ENCODE peak calls at places on chromosome 5, in four cellular contexts. H is foreskin fibroblast, Z is tibial nerve, M is kidney epithelial cell. W is an unnamed sample.

GRCh38 chr5:55624841-55625602 is 87.1 kb downstream of the SLC38A9 start:
- DNase-seq in H (no peak), Z (no peak), M (no peak), W (no peak)

GRCh38 chr5:110054240-110054639 is 364.5 kb downstream of the MAN2A1 start:
- DNase-seq in H (peak), Z (no peak), M (peak), W (no peak)

GRCh38 chr5:34008721-34009120 is 871 bp upstream of the AMACR start:
- DNase-seq in H (peak), Z (no peak), M (no peak), W (no peak)

GRCh38 chr5:151678146-151678545 is 8.6 kb downstream of the SPARC start:
- DNase-seq in H (peak), Z (no peak), M (no peak), W (no peak)

GRCh38 chr5:161266954-161267353 is 279.6 kb downstream of the GABRB2 start:
- DNase-seq in H (no peak), Z (no peak), M (no peak), W (no peak)

GRCh38 chr5:72817076-72817476 is 615 bp downstream of the TNPO1 start:
- DNase-seq in H (peak), Z (peak), M (no peak), W (peak)

GRCh38 chr5:72007336-72008111 is 99.8 kb upstream of the MAP1B start:
- DNase-seq in H (no peak), Z (no peak), M (no peak), W (no peak)

GRCh38 chr5:118440496-118440895 is 547.9 kb downstream of the DTWD2 start:
- DNase-seq in H (no peak), Z (no peak), M (no peak), W (no peak)

GRCh38 chr5:109180668-109181067 is 229.1 kb downstream of the PJA2 start:
- DNase-seq in H (no peak), Z (no peak), M (no peak), W (no peak)

GRCh38 chr5:126433708-126434107 is 10.5 kb downstream of the GRAMD2B start:
- DNase-seq in H (peak), Z (no peak), M (no peak), W (no peak)

GRCh38 chr5:158384535-158385421 is 525.8 kb upstream of the CLINT1 start:
- DNase-seq in H (peak), Z (no peak), M (peak), W (no peak)

DNA sequence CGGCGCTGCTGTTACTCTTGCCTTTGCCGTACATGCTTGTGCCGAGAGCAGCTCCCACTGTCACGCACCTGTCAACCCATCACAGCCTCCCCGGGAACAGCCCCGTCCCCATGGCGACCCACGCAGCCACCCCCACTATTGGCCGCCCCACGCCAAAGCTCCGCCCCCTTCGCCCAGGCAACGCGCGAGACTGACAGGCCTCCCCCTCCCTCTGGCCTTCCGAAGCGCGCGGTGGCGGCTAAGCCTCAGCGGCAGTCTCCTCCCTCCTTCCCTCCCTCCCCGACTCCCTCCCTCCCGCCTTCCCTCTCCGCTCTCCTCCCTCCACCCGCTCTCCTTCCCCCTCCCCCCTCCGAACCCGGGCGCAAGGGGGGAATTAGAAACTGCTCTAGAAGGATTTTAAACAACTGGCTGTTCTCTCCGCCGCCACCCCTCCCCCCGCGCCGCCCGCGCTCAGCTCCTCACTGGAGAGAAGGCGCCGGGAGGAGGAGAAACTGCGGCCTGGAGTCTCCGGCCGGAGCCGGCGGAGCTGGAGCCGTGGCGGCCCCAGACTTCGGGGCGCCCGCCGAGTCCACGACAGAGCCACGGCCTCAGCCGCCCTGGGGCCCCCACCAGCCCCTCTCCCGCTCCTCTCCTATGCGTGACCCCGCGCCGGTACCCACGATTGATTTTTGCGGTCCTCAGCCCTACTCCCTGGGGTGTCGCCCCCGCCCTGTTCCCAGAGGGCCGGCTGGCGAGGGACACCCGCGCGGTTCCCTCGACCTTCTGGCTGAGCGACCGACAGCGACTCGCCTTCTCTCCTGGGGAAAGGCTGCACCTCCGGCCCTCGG is at the start of gene SSBP2:
- DNase-seq in H (peak), Z (peak), M (peak), W (peak)
- TF ChIP-seq CTCF in H (no peak), Z (peak), M (no peak), W (no peak)

DNA sequence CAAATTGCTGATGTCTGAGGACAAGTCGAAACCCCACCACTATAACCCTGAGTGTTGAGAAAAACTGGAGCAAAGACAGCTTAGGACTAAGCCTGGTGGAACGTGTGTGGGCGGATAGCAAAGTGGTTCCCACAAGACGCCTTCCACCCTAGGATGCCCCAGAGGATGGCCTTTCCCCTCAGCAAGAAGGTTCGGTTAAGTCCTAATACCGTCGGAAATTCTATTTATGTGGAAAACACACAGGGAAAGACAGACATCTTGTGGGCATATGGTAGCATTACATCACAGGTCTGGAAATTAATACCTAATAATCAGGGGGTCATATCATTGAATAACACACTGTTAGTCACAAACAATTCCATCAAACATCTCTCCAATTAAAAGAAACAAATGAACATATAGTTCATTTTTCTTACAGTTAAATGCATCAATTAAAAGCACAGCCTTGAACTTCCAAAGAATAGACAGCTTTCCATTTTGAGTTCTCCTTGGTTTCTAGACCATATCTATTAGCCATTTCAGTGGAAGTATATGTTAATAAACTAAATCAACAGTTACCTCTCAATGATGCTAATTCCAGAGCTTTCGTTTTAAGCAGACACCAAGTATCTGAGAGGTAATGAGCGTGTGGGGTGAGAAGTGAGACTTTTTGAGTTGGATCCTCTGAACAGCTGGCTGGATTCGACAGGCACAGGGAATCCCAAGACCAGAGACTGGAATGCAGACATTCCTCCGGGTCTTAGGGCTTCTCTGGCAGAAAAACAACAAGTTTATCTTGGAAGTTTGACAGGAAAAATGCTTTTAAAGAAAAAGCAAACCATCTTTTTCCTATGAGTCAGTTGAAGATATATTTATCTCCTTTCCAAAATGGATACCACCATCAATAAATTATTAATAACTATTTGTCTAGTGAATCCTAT is 2.9 kb upstream of the ICE1 start:
- DNase-seq in H (peak), Z (no peak), M (no peak), W (no peak)
- TF ChIP-seq CTCF in H (peak), Z (peak), M (peak), W (peak)

GRCh38 chr5:32173394-32174010 is 617 bp downstream of the GOLPH3 start:
- DNase-seq in H (peak), Z (peak), M (no peak), W (peak)

GRCh38 chr5:32172908-32173393 is 1.2 kb downstream of the GOLPH3 start:
- DNase-seq in H (no peak), Z (no peak), M (no peak), W (no peak)

GRCh38 chr5:32170303-32171170 is 3.6 kb downstream of the GOLPH3 start:
- DNase-seq in H (peak), Z (no peak), M (no peak), W (no peak)

GRCh38 chr5:32168460-32169033 is 5.6 kb downstream of the GOLPH3 start:
- DNase-seq in H (no peak), Z (no peak), M (no peak), W (no peak)

GRCh38 chr5:32174011-32174866 is at the start of gene GOLPH3:
- DNase-seq in H (peak), Z (peak), M (no peak), W (peak)
- TF ChIP-seq CTCF in H (no peak), Z (peak), M (no peak), W (no peak)

GRCh38 chr5:178223196-178223773 is 9.3 kb downstream of the PHYKPL start:
- DNase-seq in H (no peak), Z (no peak), M (no peak), W (no peak)
- TF ChIP-seq CTCF in H (no peak), Z (no peak), M (no peak), W (peak)

GRCh38 chr5:174581483-174581882 is 142.9 kb upstream of the MSX2 start:
- DNase-seq in H (no peak), Z (no peak), M (no peak), W (peak)
- TF ChIP-seq CTCF in H (peak), Z (no peak), M (peak), W (no peak)

GRCh38 chr5:173554989-173555705 is 61.3 kb downstream of the BOD1 start:
- DNase-seq in H (no peak), Z (no peak), M (no peak), W (no peak)

GRCh38 chr5:173557123-173557903 is 59.1 kb downstream of the BOD1 start:
- DNase-seq in H (no peak), Z (no peak), M (no peak), W (no peak)

GRCh38 chr5:173556142-173557028 is 60.1 kb downstream of the BOD1 start:
- DNase-seq in H (no peak), Z (no peak), M (no peak), W (no peak)

GRCh38 chr5:173550641-173551040 is 65.8 kb downstream of the BOD1 start:
- DNase-seq in H (no peak), Z (no peak), M (no peak), W (no peak)

DNA sequence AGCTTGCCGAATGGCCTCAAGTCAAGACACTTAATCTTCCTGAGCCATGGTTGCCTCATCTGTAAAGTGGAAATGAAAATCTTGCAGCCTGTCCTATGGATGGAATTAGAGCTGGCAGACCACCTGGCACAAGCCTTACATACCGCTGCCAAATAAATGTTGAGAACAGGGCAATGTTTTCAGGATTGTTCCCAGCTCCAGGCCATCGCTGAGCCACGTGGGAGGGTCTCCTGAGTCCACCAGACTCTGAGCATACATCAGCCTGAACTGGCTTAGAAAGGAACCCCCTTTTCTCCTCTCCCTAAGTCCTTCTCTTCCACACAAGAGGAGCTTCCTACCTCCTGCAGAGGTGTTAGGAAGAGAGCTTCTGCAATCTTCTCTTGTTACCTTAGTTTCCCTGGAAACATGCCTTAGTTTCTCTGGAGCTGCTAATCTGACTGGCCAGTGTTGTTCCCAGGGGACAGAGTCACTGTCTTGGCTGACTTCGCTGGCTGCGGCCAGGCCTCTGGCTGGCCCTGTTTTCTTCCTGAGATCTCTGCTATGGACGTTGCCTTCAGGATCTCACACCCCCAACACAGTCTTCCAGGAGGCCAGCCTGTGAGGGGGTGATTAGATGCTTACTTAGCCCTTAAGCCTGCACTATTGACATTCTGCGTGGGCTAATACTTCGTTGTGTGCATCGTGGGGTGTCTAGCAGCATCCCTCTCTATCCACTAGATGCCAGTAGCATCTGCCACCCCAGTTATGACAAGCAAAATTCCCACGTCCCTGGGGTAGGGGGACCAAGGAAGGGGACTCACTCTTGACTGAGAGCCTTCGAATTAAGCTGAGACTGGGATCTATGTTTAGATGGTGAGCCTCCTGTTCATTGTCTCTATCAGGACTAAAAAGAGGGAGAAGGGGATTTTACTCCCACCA is 62.2 kb downstream of the BOD1 start:
- DNase-seq in H (no peak), Z (no peak), M (no peak), W (no peak)
- TF ChIP-seq CTCF in H (no peak), Z (no peak), M (no peak), W (no peak)

DNA sequence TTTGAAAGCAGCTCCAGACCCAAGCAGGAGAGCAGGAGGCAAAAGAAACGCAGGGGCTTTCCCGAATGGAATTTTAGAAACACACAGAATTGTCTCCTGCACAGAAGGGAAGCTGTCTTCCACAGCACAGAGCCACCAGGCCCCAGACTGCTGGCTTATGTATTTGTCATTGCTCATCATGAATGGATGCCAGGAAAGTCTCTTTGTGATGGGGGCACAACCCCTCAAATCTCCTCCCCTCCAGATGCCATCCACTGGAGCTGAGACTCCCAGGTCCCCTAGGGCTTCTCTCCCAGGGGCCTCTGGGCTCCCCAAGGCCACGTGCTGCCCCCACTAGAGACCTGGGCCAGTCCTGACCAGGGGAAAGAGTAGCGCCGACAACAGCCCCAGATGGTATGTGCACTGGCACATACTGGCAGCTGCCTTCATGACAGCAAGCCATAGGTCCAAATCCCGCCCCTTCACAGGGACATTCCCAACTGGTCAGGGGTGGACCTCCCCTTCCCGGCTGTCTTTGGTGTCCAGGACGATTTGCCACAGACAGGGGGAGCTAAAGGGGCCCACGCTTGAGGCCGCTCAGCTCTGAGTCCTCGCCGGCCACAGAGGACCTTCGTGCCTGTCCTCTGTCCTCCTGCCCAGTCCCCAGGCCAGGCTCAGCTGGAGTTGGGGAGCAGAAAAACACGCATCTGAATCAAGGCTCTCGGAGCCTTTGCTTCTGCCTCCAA is 127.8 kb downstream of the KCNIP1 start:
- DNase-seq in H (peak), Z (no peak), M (no peak), W (no peak)
- TF ChIP-seq CTCF in H (peak), Z (no peak), M (peak), W (no peak)

DNA sequence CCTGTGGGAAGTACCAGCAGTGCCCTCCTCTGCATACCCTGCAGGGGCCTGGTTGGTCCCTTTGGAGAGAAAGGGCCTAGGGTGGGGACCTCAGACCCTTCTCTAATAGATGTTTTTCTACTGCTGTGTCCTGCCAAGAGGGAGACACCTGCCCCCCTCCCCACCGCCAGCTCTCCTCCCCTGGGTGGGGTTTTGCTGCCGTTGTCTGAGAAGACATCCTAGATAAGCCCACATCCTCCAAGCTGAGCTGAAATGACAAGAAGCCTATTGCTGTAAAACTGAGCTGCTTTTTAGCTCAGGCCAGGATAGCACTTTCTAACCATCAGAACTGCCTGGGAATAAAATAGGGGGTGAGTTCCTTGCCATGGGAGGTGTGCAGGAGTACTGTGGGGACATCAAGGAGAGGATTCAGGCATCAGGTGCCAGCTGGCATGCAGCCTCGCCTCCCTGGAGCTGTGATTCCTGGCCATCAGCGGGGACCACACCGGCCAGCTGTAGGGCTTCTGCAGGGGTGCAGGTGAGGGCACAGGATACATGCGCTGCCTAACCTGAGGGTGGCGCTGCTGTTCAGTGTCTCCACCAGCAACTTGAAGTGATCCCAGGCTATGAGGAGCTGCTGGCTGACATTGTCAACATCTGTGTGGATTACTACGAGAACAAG is 37.9 kb downstream of the CYFIP2 start:
- DNase-seq in H (no peak), Z (no peak), M (no peak), W (no peak)
- TF ChIP-seq CTCF in H (no peak), Z (no peak), M (no peak), W (no peak)